ENCODE peak calls at places on chromosomes 1 and 21, in ten cellular contexts. W is body of pancreas, P is uterus, C is A549, N is kidney, M is SJSA1, A is fibroblast of pulmonary artery, T is tibial artery, B is hepatocyte, Y is IMR-90. K is an unnamed sample.
A peak's percentile ranks its signal among the peaks of the same experiment; 100 is the strongest.

GRCh38 chr1:17574502-17574901 is 35.0 kb downstream of the ARHGEF10L start:
- DNase-seq in W (no peak), T (no peak), B (peak; percentile 46), N (no peak), A (no peak), M (no peak), Y (no peak), P (no peak), C (no peak), K (no peak)

GRCh38 chr1:78627321-78627720 is 7.1 kb downstream of the IFI44L start:
- DNase-seq in B (no peak), N (no peak), M (no peak), Y (peak; percentile 58), T (no peak), P (no peak), W (no peak), A (no peak), C (no peak), K (no peak)

GRCh38 chr1:9084883-9085282 is 15.4 kb upstream of the SLC2A5 start:
- DNase-seq in T (peak; percentile 63), M (no peak), Y (no peak), B (no peak), W (no peak), C (no peak), P (no peak), A (no peak), N (no peak), K (no peak)

GRCh38 chr1:202710070-202711025 is at the start of gene SYT2:
- DNase-seq in T (no peak), P (peak; percentile 23), Y (no peak), N (peak; percentile 82), B (peak; percentile 68), M (no peak), C (peak; percentile 34), A (peak; percentile 18), W (peak; percentile 45), K (no peak)

GRCh38 chr1:56330400-56331026 is 248.8 kb downstream of the PLPP3 start:
- DNase-seq in W (no peak), N (no peak), A (peak; percentile 65), C (no peak), B (peak; percentile 45), Y (peak; percentile 84), P (no peak), M (peak; percentile 50), T (no peak), K (no peak)

GRCh38 chr1:180150982-180151381 is 3.7 kb upstream of the QSOX1 start:
- DNase-seq in C (no peak), N (no peak), T (no peak), P (no peak), M (no peak), W (no peak), A (peak; percentile 87), B (no peak), Y (peak; percentile 32), K (no peak)

GRCh38 chr1:172626845-172627244 is 32.1 kb upstream of the FASLG start:
- DNase-seq in B (no peak), N (no peak), W (no peak), Y (no peak), T (no peak), P (no peak), A (no peak), C (no peak), M (no peak), K (no peak)

GRCh38 chr1:6385673-6386191 is 7.8 kb downstream of the ACOT7 start:
- DNase-seq in M (peak; percentile 21), Y (peak; percentile 76), W (no peak), A (peak; percentile 92), P (no peak), T (no peak), B (peak; percentile 68), C (peak; percentile 65), N (peak; percentile 91), K (peak; percentile 77)

GRCh38 chr1:9196129-9197040 is 38.2 kb upstream of the H6PD start:
- DNase-seq in B (peak; percentile 80), P (peak; percentile 72), Y (peak; percentile 94), A (peak; percentile 94), M (peak; percentile 64), T (peak; percentile 81), N (peak; percentile 80), C (peak; percentile 29), W (peak; percentile 73), K (peak; percentile 78)

GRCh38 chr1:21902378-21903012 is 34.6 kb downstream of the HSPG2 start:
- DNase-seq in C (no peak), T (no peak), N (no peak), B (no peak), W (no peak), A (no peak), Y (no peak), M (no peak), P (no peak), K (no peak)

GRCh38 chr1:164772635-164773034 is 213.7 kb downstream of the PBX1 start:
- DNase-seq in B (peak; percentile 79), W (peak; percentile 72), T (peak; percentile 80), N (no peak), A (peak; percentile 84), M (peak; percentile 79), C (peak; percentile 47), Y (peak; percentile 97), P (peak; percentile 69), K (peak; percentile 76)

GRCh38 chr1:247360116-247360898 is 28.6 kb upstream of the ZNF496 start:
- DNase-seq in A (no peak), W (no peak), M (no peak), N (no peak), B (no peak), T (peak; percentile 55), Y (no peak), P (no peak), C (no peak), K (no peak)

GRCh38 chr1:204511366-204511765 is 4.8 kb upstream of the MDM4 start:
- DNase-seq in M (no peak), A (no peak), N (no peak), C (no peak), Y (no peak), P (no peak), T (no peak), W (no peak), B (no peak), K (no peak)

GRCh38 chr1:50416150-50416527 is 7.1 kb downstream of the DMRTA2 start:
- DNase-seq in N (no peak), Y (no peak), B (no peak), M (no peak), P (no peak), T (no peak), C (no peak), W (no peak), A (no peak), K (no peak)

GRCh38 chr1:74392848-74393247 is 119.6 kb downstream of the LRRC53 start:
- DNase-seq in W (no peak), A (no peak), Y (no peak), N (no peak), P (no peak), B (no peak), T (no peak), C (no peak), M (no peak), K (no peak)

GRCh38 chr1:56589369-56589768 is 10.0 kb upstream of the PLPP3 start:
- DNase-seq in W (no peak), N (no peak), Y (no peak), C (no peak), M (no peak), T (no peak), B (no peak), P (no peak), A (no peak), K (no peak)

GRCh38 chr1:84406209-84406917 is 8.1 kb downstream of the DNASE2B start:
- DNase-seq in P (no peak), A (peak; percentile 54), B (peak; percentile 42), Y (peak; percentile 46), N (no peak), W (no peak), T (no peak), C (no peak), M (no peak), K (no peak)

GRCh38 chr1:73943270-73943669 is 254.7 kb downstream of the LRRIQ3 start:
- DNase-seq in M (no peak), N (no peak), W (no peak), C (no peak), B (peak; percentile 3), Y (no peak), P (no peak), T (no peak), A (no peak), K (no peak)

GRCh38 chr1:178379807-178380206 is 117.0 kb downstream of the CLEC20A start:
- DNase-seq in A (no peak), T (no peak), B (no peak), Y (no peak), C (no peak), N (no peak), P (no peak), M (no peak), W (no peak), K (no peak)

GRCh38 chr1:23290811-23291565 is 53.1 kb downstream of the HNRNPR start:
- DNase-seq in M (no peak), W (no peak), Y (no peak), B (no peak), T (no peak), A (no peak), C (no peak), N (no peak), P (no peak), K (no peak)

GRCh38 chr21:35840197-35840799 is 220.0 kb downstream of the SETD4 start:
- DNase-seq in A (peak; percentile 94), M (peak; percentile 47), B (peak; percentile 85), T (peak; percentile 79), P (peak; percentile 26), Y (peak; percentile 91), C (peak; percentile 5), N (no peak), W (peak; percentile 75), K (no peak)
- H3K4me3 ChIP-seq in A (no peak overlapping the region), M (no peak overlapping the region), B (no peak overlapping the region), T (no peak overlapping the region), P (no peak overlapping the region), Y (no peak overlapping the region), C (no peak overlapping the region), N (no peak overlapping the region), W (no peak overlapping the region), K (no peak overlapping the region)

GRCh38 chr21:45891388-45892155 is 90.0 kb upstream of the COL6A1 start:
- DNase-seq in Y (peak; percentile 11), T (no peak), M (no peak), A (no peak), N (peak; percentile 72), C (no peak), W (no peak), B (no peak), P (no peak), K (no peak)
- H3K4me3 ChIP-seq in Y (no peak overlapping the region), T (no peak overlapping the region), M (no peak overlapping the region), A (no peak overlapping the region), N (no peak overlapping the region), C (no peak overlapping the region), W (no peak overlapping the region), B (no peak overlapping the region), P (no peak overlapping the region), K (no peak overlapping the region)

GRCh38 chr1:153548722-153549695 is at the start of gene S100A3:
- DNase-seq in A (peak; percentile 88), N (peak; percentile 92), Y (peak; percentile 91), T (peak; percentile 86), C (peak; percentile 91), B (peak; percentile 73), W (no peak), M (peak; percentile 84), P (peak; percentile 82), K (peak; percentile 65)
- H3K4me3 ChIP-seq in A (no peak within 1 kb of the TSS), N (no peak within 1 kb of the TSS), Y (no peak within 1 kb of the TSS), T (no peak within 1 kb of the TSS), C (peak within 1 kb of the TSS; percentile 7), B (no peak within 1 kb of the TSS), W (no peak within 1 kb of the TSS), M (no peak within 1 kb of the TSS), P (no peak within 1 kb of the TSS), K (no peak within 1 kb of the TSS)

GRCh38 chr21:26964379-26964778 is 2.5 kb downstream of the ADAMTS5 start:
- DNase-seq in Y (peak; percentile 15), A (no peak), P (peak; percentile 86), W (no peak), C (no peak), T (peak; percentile 69), N (peak; percentile 90), B (no peak), M (no peak), K (no peak)
- H3K4me3 ChIP-seq in Y (peak overlapping the region; percentile 65), A (no peak overlapping the region), P (peak overlapping the region; percentile 72), W (no peak overlapping the region), C (no peak overlapping the region), T (peak overlapping the region; percentile 62), N (peak overlapping the region; percentile 66), B (no peak overlapping the region), M (no peak overlapping the region), K (peak overlapping the region; percentile 55)

K was measured in upper lobe of right lung.